ENCODE peak calls at places on chromosomes 1 and 21, in eight cellular contexts. E, Y, V, C, D, I, N and S are unnamed samples.

GRCh38 chr1:53376742-53377437 is 49.0 kb upstream of the LRP8 start:
- DNase-seq in E (no peak), Y (peak), V (no peak), C (no peak), D (no peak), I (no peak), N (no peak), S (no peak)

GRCh38 chr1:19033516-19033840 is 77.0 kb upstream of the IFFO2 start:
- DNase-seq in E (no peak), Y (no peak), V (peak), C (no peak), D (no peak), I (no peak), N (no peak), S (no peak)

GRCh38 chr1:204102029-204102611 is 29.2 kb downstream of the SOX13 start:
- DNase-seq in E (no peak), Y (no peak), V (no peak), C (no peak), D (no peak), I (no peak), N (no peak), S (no peak)

GRCh38 chr1:53063744-53064515 is 1.9 kb downstream of the PODN start:
- DNase-seq in E (no peak), Y (no peak), V (no peak), C (no peak), D (no peak), I (no peak), N (no peak), S (no peak)

GRCh38 chr1:226602186-226603029 is 53.8 kb downstream of the STUM start:
- DNase-seq in E (no peak), Y (no peak), V (no peak), C (no peak), D (no peak), I (no peak), N (no peak), S (no peak)

GRCh38 chr21:33300701-33301631 is 23.8 kb upstream of the IFNAR1 start:
- DNase-seq in E (no peak), Y (no peak), V (peak), C (no peak), D (no peak), I (no peak), N (no peak), S (no peak)

GRCh38 chr1:19764848-19765247 is 34.9 kb downstream of the TMCO4 start:
- DNase-seq in E (no peak), Y (no peak), V (no peak), C (no peak), D (no peak), I (no peak), N (no peak), S (no peak)

GRCh38 chr1:185376840-185377635 is 60.0 kb upstream of the IVNS1ABP start:
- DNase-seq in E (no peak), Y (no peak), V (no peak), C (no peak), D (no peak), I (no peak), N (no peak), S (no peak)